ENCODE peak calls at places on chromosome 3, in five cellular contexts. F, X, T, Q and V are unnamed samples.

GRCh38 chr3:42936157-42936981 is 30.4 kb downstream of the ZNF662 start:
- DNase-seq in X (peak), T (no peak), F (peak), Q (no peak), V (no peak)

GRCh38 chr3:140859592-140860336 is 81.9 kb upstream of the SLC25A36 start:
- DNase-seq in Q (peak), F (no peak), T (no peak), X (no peak), V (no peak)

GRCh38 chr3:168249048-168249538 is 153.4 kb upstream of the GOLIM4 start:
- DNase-seq in Q (peak), X (no peak), F (no peak), T (no peak), V (peak)

GRCh38 chr3:72318504-72319201 is 529.6 kb downstream of the SHQ1 start:
- DNase-seq in F (no peak), T (no peak), Q (peak), X (peak), V (no peak)

GRCh38 chr3:176147251-176147650 is 1050.0 kb downstream of the TBL1XR1 start:
- DNase-seq in F (no peak), Q (peak), X (no peak), T (no peak), V (no peak)

GRCh38 chr3:160003520-160004128 is 15.0 kb downstream of the IL12A start:
- DNase-seq in Q (peak), T (no peak), X (peak), F (peak), V (peak)

GRCh38 chr3:87461443-87461842 is 185.1 kb upstream of the POU1F1 start:
- DNase-seq in F (no peak), Q (no peak), T (no peak), X (no peak), V (no peak)

GRCh38 chr3:27521179-27521871 is 37.1 kb upstream of the SLC4A7 start:
- DNase-seq in F (no peak), X (peak), T (no peak), Q (peak), V (no peak)

GRCh38 chr3:168047190-168047795 is 48.4 kb downstream of the GOLIM4 start:
- DNase-seq in F (no peak), Q (peak), X (peak), T (no peak), V (peak)

GRCh38 chr3:192445768-192446644 is 281.3 kb downstream of the FGF12 start:
- DNase-seq in Q (no peak), X (peak), F (no peak), T (no peak), V (no peak)

GRCh38 chr3:64149886-64150285 is 75.4 kb downstream of the PRICKLE2 start:
- DNase-seq in F (no peak), T (no peak), X (no peak), Q (no peak), V (no peak)

GRCh38 chr3:151974067-151974466 is 100.6 kb downstream of the SUCNR1 start:
- DNase-seq in T (no peak), X (peak), Q (peak), F (no peak), V (no peak)

GRCh38 chr3:31968927-31969418 is 12.1 kb downstream of the OSBPL10 start:
- DNase-seq in X (peak), Q (peak), T (no peak), F (no peak), V (no peak)

GRCh38 chr3:60277376-60277800 is 973.9 kb downstream of the FHIT start:
- DNase-seq in Q (no peak), F (no peak), X (no peak), T (no peak), V (no peak)

GRCh38 chr3:64687781-64688515 is at the start of gene ADAMTS9:
- DNase-seq in Q (no peak), T (no peak), F (peak), X (peak), V (peak)

GRCh38 chr3:72336821-72337479 is 511.3 kb downstream of the SHQ1 start:
- DNase-seq in T (no peak), F (peak), Q (peak), X (peak), V (peak)

GRCh38 chr3:72165808-72166207 is 380.9 kb upstream of the PROK2 start:
- DNase-seq in T (no peak), F (no peak), Q (no peak), X (no peak), V (no peak)

GRCh38 chr3:58986654-58987053 is 63.2 kb downstream of the CFAP20DC start:
- DNase-seq in T (no peak), F (no peak), X (no peak), Q (no peak), V (no peak)

GRCh38 chr3:181403876-181404660 is 307.7 kb upstream of the SOX2 start:
- DNase-seq in X (no peak), T (no peak), F (no peak), Q (no peak), V (no peak)

GRCh38 chr3:60282840-60283239 is 968.4 kb downstream of the FHIT start:
- DNase-seq in X (no peak), F (no peak), Q (no peak), T (no peak), V (no peak)

GRCh38 chr3:73365756-73366397 is 258.9 kb downstream of the PDZRN3 start:
- DNase-seq in Q (no peak), F (peak), X (peak), T (no peak), V (no peak)

GRCh38 chr3:89049119-89049518 is 58.3 kb upstream of the EPHA3 start:
- DNase-seq in F (no peak), X (peak), T (no peak), Q (peak), V (no peak)

GRCh38 chr3:52606373-52607085 is 70.1 kb downstream of the UQCC5 start:
- DNase-seq in F (peak), X (peak), T (no peak), Q (peak), V (no peak)

GRCh38 chr3:150407051-150407817 is 864 bp upstream of the TSC22D2 start:
- DNase-seq in X (peak), Q (peak), F (peak), T (no peak), V (no peak)

GRCh38 chr3:88713233-88713691 is 394.2 kb upstream of the EPHA3 start:
- DNase-seq in T (no peak), F (no peak), Q (peak), X (peak), V (no peak)

DNA sequence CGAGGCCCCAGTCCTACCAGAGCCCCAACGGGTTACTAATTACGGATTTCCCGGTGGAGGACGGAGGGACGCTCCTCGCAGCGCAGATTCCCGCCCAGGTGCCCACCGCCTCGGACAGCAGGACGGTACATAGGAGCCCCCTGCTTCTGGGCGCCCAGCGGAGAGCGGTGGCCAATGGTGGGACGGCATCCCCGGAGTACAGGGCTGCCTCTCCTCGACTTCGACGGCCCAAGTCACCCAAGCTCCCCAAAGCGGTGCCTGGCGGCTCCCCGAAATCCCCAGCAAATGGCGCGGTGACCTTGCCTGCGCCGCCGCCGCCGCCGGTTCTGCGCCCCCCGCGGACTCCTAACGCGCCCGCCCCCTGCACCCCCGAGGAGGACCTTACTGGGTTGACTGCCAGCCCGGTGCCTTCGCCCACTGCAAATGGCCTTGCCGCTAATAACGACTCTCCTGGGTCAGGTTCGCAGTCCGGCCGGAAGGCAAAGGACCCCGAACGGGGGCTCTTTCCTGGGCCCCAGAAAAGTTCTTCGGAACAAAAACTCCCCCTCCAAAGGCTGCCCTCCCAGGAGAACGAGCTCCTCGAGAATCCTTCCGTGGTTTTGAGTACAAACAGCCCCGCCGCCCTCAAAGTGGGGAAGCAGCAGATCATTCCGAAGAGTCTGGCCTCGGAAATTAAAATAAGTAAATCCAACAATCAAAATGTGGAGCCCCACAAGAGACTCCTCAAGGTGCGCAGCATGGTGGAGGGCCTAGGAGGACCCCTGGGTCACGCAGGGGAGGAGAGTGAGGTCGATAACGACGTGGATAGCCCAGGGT is 1.1 kb downstream of the ARHGEF26 start:
- DNase-seq in F (no peak), Q (no peak), X (no peak), T (no peak), V (peak)
- TF ChIP-seq CTCF in F (no peak), Q (no peak), X (peak), T (no peak), V (peak)

DNA sequence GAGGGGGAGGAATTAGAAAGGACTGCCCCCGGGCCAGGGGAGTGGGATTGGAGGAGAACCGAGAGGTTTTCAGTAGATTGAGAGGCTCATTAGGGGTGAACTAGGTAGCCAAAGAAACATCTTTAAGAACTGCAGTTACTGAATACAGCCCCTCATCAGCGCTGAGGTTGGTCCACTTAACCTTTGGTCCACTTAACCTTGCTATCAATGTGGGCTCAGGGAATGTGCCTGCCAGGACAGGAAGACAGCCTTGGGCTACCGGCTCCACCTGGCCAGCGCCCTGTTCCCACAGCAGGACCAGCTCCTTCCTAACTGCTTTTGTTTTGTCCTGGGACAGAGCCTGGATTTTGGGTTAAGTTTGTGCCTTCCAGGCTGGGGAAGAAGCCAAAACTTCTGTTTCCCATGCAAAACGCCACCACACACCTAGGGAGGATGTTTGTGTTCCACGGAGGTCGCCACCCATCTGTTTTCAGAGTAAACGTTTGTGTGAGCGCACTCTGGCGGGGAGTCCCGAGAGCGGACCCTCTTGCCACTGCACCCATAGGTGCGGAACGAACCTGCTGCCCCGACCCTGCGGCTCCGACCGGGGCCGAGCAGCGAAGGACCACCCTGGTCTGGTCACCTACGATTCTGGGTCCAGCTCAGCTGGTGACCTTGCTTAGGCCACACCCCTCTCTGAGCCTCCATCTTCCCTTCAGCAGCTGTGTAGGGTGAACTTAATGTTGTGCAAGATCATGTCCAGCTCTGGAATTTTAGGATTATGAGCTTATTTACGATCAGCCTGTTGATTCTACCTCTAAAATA is 107.4 kb downstream of the VGLL4 start:
- DNase-seq in Q (no peak), X (no peak), T (no peak), F (no peak), V (no peak)
- TF ChIP-seq CTCF in Q (no peak), X (no peak), T (no peak), F (no peak), V (no peak)

GRCh38 chr3:155978324-155978723 is 107.9 kb downstream of the GMPS start:
- DNase-seq in T (no peak), Q (peak), F (no peak), X (no peak), V (no peak)
- TF ChIP-seq CTCF in T (no peak), Q (peak), F (no peak), X (peak), V (no peak)

DNA sequence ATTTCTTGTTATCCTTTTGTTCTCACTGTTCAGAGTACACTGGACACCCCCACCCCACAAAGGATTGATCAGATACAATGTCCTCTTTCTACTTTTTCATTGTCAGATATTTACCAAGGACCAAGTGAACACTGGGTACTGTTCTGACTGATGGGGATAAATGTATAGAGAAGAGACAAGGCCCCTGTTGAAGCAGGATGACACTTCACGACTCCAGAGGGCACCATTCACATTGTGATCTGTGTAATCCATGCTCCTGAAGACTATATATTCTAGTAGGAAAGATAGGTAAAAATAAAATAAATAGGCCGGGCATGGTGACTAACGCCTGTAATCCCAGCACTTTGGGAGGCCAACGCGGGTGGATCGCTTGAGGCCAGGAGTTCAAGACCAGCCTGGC is 7.2 kb upstream of the CRYGS start:
- DNase-seq in X (no peak), Q (peak), T (no peak), F (no peak), V (no peak)
- TF ChIP-seq CTCF in X (no peak), Q (peak), T (no peak), F (no peak), V (no peak)

GRCh38 chr3:19885468-19885867 is 48.5 kb downstream of the EFHB start:
- DNase-seq in F (no peak), X (peak), T (no peak), Q (peak), V (peak)
- TF ChIP-seq CTCF in F (peak), X (peak), T (peak), Q (peak), V (peak)

GRCh38 chr3:142935963-142936362 is 27.5 kb downstream of the PAQR9 start:
- DNase-seq in F (peak), Q (no peak), X (no peak), T (no peak), V (no peak)
- TF ChIP-seq CTCF in F (no peak), Q (no peak), X (no peak), T (no peak), V (no peak)

DNA sequence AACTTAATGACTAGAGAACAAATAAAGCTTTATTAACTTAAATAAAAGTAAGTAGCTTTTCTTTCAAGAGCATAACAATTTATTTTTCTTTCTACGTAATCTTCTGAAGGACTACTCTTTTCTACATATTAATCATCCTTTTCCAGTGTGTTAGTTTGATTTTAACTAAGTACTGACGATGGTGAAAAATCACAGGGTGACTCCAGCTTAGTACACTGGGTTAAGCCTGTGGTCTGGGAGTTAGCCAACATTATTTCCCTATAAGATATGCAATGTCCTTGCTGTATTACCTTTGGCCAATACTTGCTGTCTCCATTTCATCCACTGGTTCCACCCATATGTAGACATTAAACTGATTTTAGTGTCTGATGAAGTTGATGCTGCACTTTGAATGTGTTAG is 508.6 kb upstream of the SUCLG2 start:
- DNase-seq in T (no peak), X (no peak), Q (no peak), F (no peak), V (no peak)
- TF ChIP-seq CTCF in T (no peak), X (no peak), Q (no peak), F (no peak), V (no peak)